ENCODE peak calls at places on chromosome 17, in six cellular contexts. S, V, O, C, E and X are unnamed samples.

GRCh38 chr17:79168486-79169055 is 93.9 kb downstream of the ENGASE start:
- DNase-seq in S (no peak), V (no peak), O (no peak), C (no peak), E (peak; percentile 37), X (no peak)

GRCh38 chr17:36509272-36509985 is 22.9 kb downstream of the ZNHIT3 start:
- DNase-seq in S (no peak), V (no peak), O (no peak), C (no peak), E (no peak), X (no peak)

GRCh38 chr17:28552201-28552999 is at the start of gene UNC119:
- DNase-seq in S (peak; percentile 78), V (peak; percentile 37), O (peak; percentile 82), C (peak; percentile 65), E (peak; percentile 80), X (peak; percentile 84)

GRCh38 chr17:13541032-13541480 is 60.7 kb downstream of the HS3ST3A1 start:
- DNase-seq in S (no peak), V (no peak), O (no peak), C (no peak), E (peak; percentile 76), X (no peak)

GRCh38 chr17:29111816-29112499 is 68.2 kb downstream of the MYO18A start:
- DNase-seq in S (peak; percentile 48), V (peak; percentile 95), O (peak; percentile 84), C (peak; percentile 71), E (peak; percentile 78), X (peak; percentile 87)

GRCh38 chr17:50638572-50638850 is 3.8 kb downstream of the ABCC3 start:
- DNase-seq in S (no peak), V (no peak), O (no peak), C (no peak), E (peak; percentile 90), X (no peak)

GRCh38 chr17:37490022-37490587 is 414 bp downstream of the DUSP14 start:
- DNase-seq in S (peak; percentile 61), V (peak; percentile 44), O (peak; percentile 92), C (peak; percentile 52), E (peak; percentile 74), X (peak; percentile 86)

GRCh38 chr17:79997004-79997673 is 38.5 kb downstream of the TBC1D16 start:
- DNase-seq in S (peak; percentile 71), V (no peak), O (peak; percentile 85), C (no peak), E (no peak), X (peak; percentile 98)

GRCh38 chr17:2214047-2214717 is 89.4 kb downstream of the SMG6 start:
- DNase-seq in S (no peak), V (peak; percentile 79), O (no peak), C (no peak), E (peak; percentile 84), X (no peak)

GRCh38 chr17:69060835-69061234 is at the start of gene ABCA9:
- DNase-seq in S (no peak), V (no peak), O (no peak), C (no peak), E (no peak), X (no peak)

GRCh38 chr17:41799366-41799765 is 12.4 kb downstream of the P3H4 start:
- DNase-seq in S (no peak), V (no peak), O (no peak), C (no peak), E (no peak), X (no peak)

GRCh38 chr17:29376667-29377268 is 13.4 kb upstream of the TAOK1 start:
- DNase-seq in S (no peak), V (no peak), O (no peak), C (no peak), E (peak; percentile 80), X (peak; percentile 28)

GRCh38 chr17:74779948-74780400 is 3.8 kb upstream of the NAT9 start:
- DNase-seq in S (peak; percentile 37), V (peak; percentile 49), O (no peak), C (no peak), E (no peak), X (peak; percentile 97)

GRCh38 chr17:40779181-40779909 is 3.0 kb downstream of the KRT27 start:
- DNase-seq in S (no peak), V (no peak), O (no peak), C (peak; percentile 44), E (no peak), X (no peak)

GRCh38 chr17:55816532-55817272 is 65.9 kb downstream of the PCTP start:
- DNase-seq in S (no peak), V (no peak), O (no peak), C (no peak), E (no peak), X (no peak)

GRCh38 chr17:72618018-72618509 is 474.4 kb downstream of the SLC39A11 start:
- DNase-seq in S (peak; percentile 6), V (no peak), O (no peak), C (peak; percentile 79), E (no peak), X (peak; percentile 11)

GRCh38 chr17:74466111-74466784 is at the start of gene CD300A:
- DNase-seq in S (no peak), V (peak; percentile 38), O (no peak), C (no peak), E (no peak), X (peak; percentile 87)

GRCh38 chr17:80265205-80266068 is 4.8 kb downstream of the RNF213 start:
- DNase-seq in S (peak; percentile 62), V (no peak), O (no peak), C (no peak), E (no peak), X (no peak)

GRCh38 chr17:1720856-1721386 is 3.6 kb upstream of the WDR81 start:
- DNase-seq in S (peak; percentile 45), V (peak; percentile 76), O (peak; percentile 64), C (peak; percentile 49), E (peak; percentile 63), X (peak; percentile 55)

GRCh38 chr17:77419547-77420475 is 279.0 kb downstream of the SEC14L1 start:
- DNase-seq in S (no peak), V (no peak), O (no peak), C (peak; percentile 65), E (peak; percentile 54), X (peak; percentile 55)

GRCh38 chr17:81727324-81728031 is 15.4 kb downstream of the SLC25A10 start:
- DNase-seq in S (no peak), V (no peak), O (no peak), C (no peak), E (no peak), X (no peak)

GRCh38 chr17:6668219-6668618 is 16.7 kb downstream of the C17orf100 start:
- DNase-seq in S (no peak), V (no peak), O (no peak), C (no peak), E (no peak), X (no peak)

GRCh38 chr17:68461122-68461539 is 3.8 kb upstream of the WIPI1 start:
- DNase-seq in S (no peak), V (no peak), O (no peak), C (no peak), E (no peak), X (peak; percentile 46)

GRCh38 chr17:64002658-64003525 is 4.7 kb downstream of the PRR29 start:
- DNase-seq in S (no peak), V (no peak), O (no peak), C (no peak), E (no peak), X (no peak)

GRCh38 chr17:1211287-1211686 is 31.5 kb upstream of the ABR start:
- DNase-seq in S (no peak), V (no peak), O (no peak), C (no peak), E (no peak), X (no peak)

GRCh38 chr17:35390156-35390555 is 16.7 kb upstream of the SLFN11 start:
- DNase-seq in S (no peak), V (no peak), O (no peak), C (no peak), E (no peak), X (peak; percentile 65)

GRCh38 chr17:193841-194806 is 12.7 kb upstream of the DOC2B start:
- DNase-seq in S (no peak), V (no peak), O (no peak), C (no peak), E (no peak), X (no peak)

GRCh38 chr17:42685831-42686230 is 3.5 kb downstream of the CNTNAP1 start:
- DNase-seq in S (no peak), V (no peak), O (no peak), C (no peak), E (no peak), X (no peak)

GRCh38 chr17:18231156-18231555 is 5.7 kb downstream of the LLGL1 start:
- DNase-seq in S (no peak), V (no peak), O (no peak), C (no peak), E (no peak), X (no peak)

GRCh38 chr17:7914771-7915610 is 1.1 kb downstream of the RNF227 start:
- DNase-seq in S (no peak), V (no peak), O (no peak), C (peak; percentile 21), E (peak; percentile 23), X (no peak)

GRCh38 chr17:57586099-57586702 is 158.9 kb downstream of the CCDC182 start:
- DNase-seq in S (no peak), V (no peak), O (no peak), C (no peak), E (no peak), X (no peak)